ENCODE peak calls at places on chromosomes 6 and 20, in nine cellular contexts. H, C, R, W, X, Y, J, L and E are unnamed samples.

GRCh38 chr6:16311763-16312162 is 73.4 kb downstream of the GMPR start:
- DNase-seq in H (no peak), C (no peak), R (no peak), W (no peak), X (no peak), Y (no peak), J (no peak), L (no peak), E (no peak)

GRCh38 chr6:16761469-16762264 is 407 bp upstream of the ATXN1 start:
- DNase-seq in H (peak), C (peak), R (peak), W (peak), X (peak), Y (peak), J (peak), L (peak), E (peak)

GRCh38 chr6:55941713-55942112 is 66.3 kb upstream of the BMP5 start:
- DNase-seq in H (no peak), C (no peak), R (no peak), W (no peak), X (no peak), Y (no peak), J (peak), L (no peak), E (peak)

GRCh38 chr6:55569638-55570037 is 9.4 kb downstream of the HMGCLL1 start:
- DNase-seq in H (no peak), C (no peak), R (no peak), W (no peak), X (no peak), Y (no peak), J (no peak), L (no peak), E (no peak)

GRCh38 chr20:24134284-24134683 is 145.7 kb upstream of the GGTLC1 start:
- DNase-seq in H (no peak), C (no peak), R (no peak), W (no peak), X (no peak), Y (no peak), J (no peak), L (no peak), E (no peak)

GRCh38 chr6:36962874-36963273 is 8.3 kb downstream of the PI16 start:
- DNase-seq in H (peak), C (peak), R (peak), W (peak), X (peak), Y (no peak), J (peak), L (peak), E (peak)

GRCh38 chr6:90199900-90200299 is 96.7 kb downstream of the BACH2 start:
- DNase-seq in H (no peak), C (no peak), R (no peak), W (no peak), X (no peak), Y (no peak), J (no peak), L (no peak), E (peak)

GRCh38 chr20:63325554-63326313 is 32.7 kb downstream of the COL20A1 start:
- DNase-seq in H (no peak), C (peak), R (no peak), W (no peak), X (no peak), Y (no peak), J (no peak), L (no peak), E (no peak)

GRCh38 chr6:143027058-143027457 is 33.6 kb upstream of the AIG1 start:
- DNase-seq in H (peak), C (peak), R (peak), W (peak), X (no peak), Y (no peak), J (peak), L (peak), E (peak)